ENCODE peak calls at places on chromosomes 11 and 22, in six cellular contexts. S is neuronal stem cell, M is fibroblast of lung, Y is neural progenitor cell, V is IMR-90, T is adipocyte. U is an unnamed sample.

GRCh38 chr11:132453411-132453810 is 1078.9 kb downstream of the OPCML start:
- DNase-seq in S (no peak), M (peak; percentile 77), Y (no peak), V (no peak), T (no peak), U (no peak)

GRCh38 chr22:43116932-43117331 is 6.4 kb downstream of the BIK start:
- DNase-seq in S (no peak), M (no peak), Y (no peak), V (no peak), T (no peak), U (no peak)

GRCh38 chr22:47000888-47001287 is 238.4 kb downstream of the TBC1D22A start:
- DNase-seq in S (no peak), M (peak; percentile 35), Y (no peak), V (no peak), T (no peak), U (no peak)

GRCh38 chr11:129881570-129882170 is 13.7 kb downstream of the NFRKB start:
- DNase-seq in S (no peak), M (peak; percentile 20), Y (peak; percentile 56), V (peak; percentile 21), T (peak; percentile 30), U (peak; percentile 65)

GRCh38 chr11:61141601-61142028 is 19.6 kb downstream of the VPS37C start:
- DNase-seq in S (no peak), M (no peak), Y (no peak), V (no peak), T (no peak), U (no peak)

GRCh38 chr22:39688186-39688768 is 117.7 kb downstream of the CACNA1I start:
- DNase-seq in S (no peak), M (no peak), Y (no peak), V (no peak), T (no peak), U (no peak)

GRCh38 chr11:2724653-2725366 is 25.0 kb upstream of the KCNQ1OT1 start:
- DNase-seq in S (no peak), M (peak; percentile 28), Y (no peak), V (no peak), T (no peak), U (peak; percentile 16)

GRCh38 chr11:22225190-22225589 is 32.3 kb downstream of the ANO5 start:
- DNase-seq in S (no peak), M (no peak), Y (no peak), V (no peak), T (no peak), U (no peak)

GRCh38 chr11:134468796-134469195 is 56.8 kb upstream of the B3GAT1 start:
- DNase-seq in S (no peak), M (no peak), Y (no peak), V (no peak), T (no peak), U (peak; percentile 33)

GRCh38 chr11:68206211-68206610 is 6.9 kb downstream of the KMT5B start:
- DNase-seq in S (peak; percentile 59), M (peak; percentile 46), Y (peak; percentile 74), V (peak; percentile 69), T (peak; percentile 85), U (peak; percentile 28)

GRCh38 chr11:27705873-27706820 is 5.9 kb upstream of the BDNF start:
- DNase-seq in S (no peak), M (peak; percentile 67), Y (peak; percentile 62), V (peak; percentile 64), T (peak; percentile 49), U (no peak)

GRCh38 chr11:75055511-75055910 is 41.2 kb downstream of the OR2AT4 start:
- DNase-seq in S (no peak), M (no peak), Y (no peak), V (peak; percentile 34), T (no peak), U (peak; percentile 74)

GRCh38 chr22:26975381-26975780 is 318.0 kb downstream of the MIAT start:
- DNase-seq in S (no peak), M (peak; percentile 59), Y (no peak), V (no peak), T (no peak), U (no peak)

GRCh38 chr22:32533265-32534068 is 58.9 kb downstream of the FBXO7 start:
- DNase-seq in S (no peak), M (peak; percentile 72), Y (no peak), V (peak; percentile 54), T (peak; percentile 58), U (peak; percentile 64)

GRCh38 chr11:109511598-109511997 is 89.6 kb downstream of the C11orf87 start:
- DNase-seq in S (no peak), M (no peak), Y (no peak), V (no peak), T (no peak), U (no peak)

GRCh38 chr11:75498556-75499255 is 27.0 kb downstream of the GDPD5 start:
- DNase-seq in S (no peak), M (peak; percentile 37), Y (no peak), V (peak; percentile 30), T (peak; percentile 25), U (peak; percentile 84)

GRCh38 chr11:46363455-46363920 is 16.2 kb downstream of the DGKZ start:
- DNase-seq in S (no peak), M (peak; percentile 57), Y (no peak), V (peak; percentile 33), T (peak; percentile 30), U (no peak)

GRCh38 chr11:68840661-68841653 is 759 bp downstream of the CPT1A start:
- DNase-seq in S (no peak), M (peak; percentile 27), Y (peak; percentile 34), V (peak; percentile 31), T (peak; percentile 70), U (peak; percentile 53)

GRCh38 chr11:9052316-9052715 is 39.1 kb downstream of the SCUBE2 start:
- DNase-seq in S (no peak), M (no peak), Y (no peak), V (no peak), T (no peak), U (no peak)

GRCh38 chr11:108069947-108070346 is 51.4 kb upstream of the ACAT1 start:
- DNase-seq in S (no peak), M (peak; percentile 71), Y (no peak), V (peak; percentile 75), T (peak; percentile 81), U (no peak)

GRCh38 chr11:1307163-1307870 is 2.1 kb downstream of the TOLLIP start:
- DNase-seq in S (no peak), M (no peak), Y (no peak), V (no peak), T (no peak), U (no peak)

GRCh38 chr11:11025087-11025486 is 167.2 kb upstream of the ZBED5 start:
- DNase-seq in S (no peak), M (peak; percentile 64), Y (no peak), V (peak; percentile 75), T (no peak), U (no peak)

GRCh38 chr11:57255618-57256017 is 18.6 kb upstream of the APLNR start:
- DNase-seq in S (no peak), M (no peak), Y (no peak), V (peak; percentile 76), T (peak; percentile 69), U (peak; percentile 58)

GRCh38 chr11:65777241-65777640 is 3.5 kb downstream of the AP5B1 start:
- DNase-seq in S (no peak), M (no peak), Y (no peak), V (no peak), T (no peak), U (no peak)

GRCh38 chr11:74100231-74100630 is 70.6 kb downstream of the C2CD3 start:
- DNase-seq in S (no peak), M (no peak), Y (no peak), V (no peak), T (no peak), U (no peak)

GRCh38 chr11:7527029-7527428 is 13.2 kb downstream of the PPFIBP2 start:
- DNase-seq in S (no peak), M (no peak), Y (no peak), V (no peak), T (no peak), U (no peak)

GRCh38 chr22:46596819-46597218 is 23.4 kb upstream of the GRAMD4 start:
- DNase-seq in S (no peak), M (no peak), Y (no peak), V (no peak), T (no peak), U (peak; percentile 96)

GRCh38 chr11:64140101-64140500 is 25.8 kb downstream of the MACROD1 start:
- DNase-seq in S (no peak), M (no peak), Y (no peak), V (no peak), T (no peak), U (no peak)
- H3K9ac ChIP-seq in S (peak overlapping the region; percentile 39), M (no peak overlapping the region), Y (no peak overlapping the region), V (no peak overlapping the region), T (no peak overlapping the region), U (no peak overlapping the region)

GRCh38 chr22:24265734-24266133 is 4.9 kb upstream of the SPECC1L start:
- DNase-seq in S (no peak), M (no peak), Y (no peak), V (peak; percentile 5), T (peak; percentile 18), U (no peak)

GRCh38 chr22:24271406-24271760 is 752 bp downstream of the SPECC1L start:
- DNase-seq in S (no peak), M (peak; percentile 38), Y (no peak), V (peak; percentile 12), T (peak; percentile 68), U (peak; percentile 84)

GRCh38 chr22:24270556-24271405 is at the start of gene SPECC1L:
- DNase-seq in S (peak; percentile 95), M (peak; percentile 84), Y (peak; percentile 97), V (peak; percentile 91), T (peak; percentile 97), U (peak; percentile 95)
- H3K9ac ChIP-seq in S (peak within 1 kb of the TSS; percentile 97), M (peak within 1 kb of the TSS; percentile 97), Y (peak within 1 kb of the TSS; percentile 91), V (peak within 1 kb of the TSS; percentile 96), T (peak within 1 kb of the TSS; percentile 99), U (peak within 1 kb of the TSS; percentile 95)

DNA sequence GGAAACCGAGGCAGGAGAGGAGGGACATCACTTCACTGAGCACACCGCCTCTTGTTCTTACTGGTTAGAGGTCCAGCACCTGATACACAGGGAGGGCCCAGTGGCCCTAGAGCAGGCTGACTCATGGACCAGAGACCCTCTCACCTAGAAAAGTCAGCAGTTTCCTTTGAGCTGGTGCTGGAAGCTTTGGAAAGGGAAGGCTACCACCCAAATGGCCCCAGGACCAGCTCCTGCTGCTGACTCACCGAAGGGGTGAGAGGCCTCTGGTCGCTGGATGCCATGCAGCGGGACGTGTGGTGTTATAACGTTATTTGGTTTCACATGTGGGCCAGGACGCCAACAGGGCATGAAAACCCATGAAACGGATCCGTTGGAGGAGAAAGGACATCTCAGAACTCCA is 3.8 kb downstream of the NADSYN1 start:
- DNase-seq in S (no peak), M (no peak), Y (no peak), V (no peak), T (no peak), U (no peak)
- H3K9ac ChIP-seq in S (no peak overlapping the region), M (no peak overlapping the region), Y (no peak overlapping the region), V (no peak overlapping the region), T (no peak overlapping the region), U (no peak overlapping the region)

DNA sequence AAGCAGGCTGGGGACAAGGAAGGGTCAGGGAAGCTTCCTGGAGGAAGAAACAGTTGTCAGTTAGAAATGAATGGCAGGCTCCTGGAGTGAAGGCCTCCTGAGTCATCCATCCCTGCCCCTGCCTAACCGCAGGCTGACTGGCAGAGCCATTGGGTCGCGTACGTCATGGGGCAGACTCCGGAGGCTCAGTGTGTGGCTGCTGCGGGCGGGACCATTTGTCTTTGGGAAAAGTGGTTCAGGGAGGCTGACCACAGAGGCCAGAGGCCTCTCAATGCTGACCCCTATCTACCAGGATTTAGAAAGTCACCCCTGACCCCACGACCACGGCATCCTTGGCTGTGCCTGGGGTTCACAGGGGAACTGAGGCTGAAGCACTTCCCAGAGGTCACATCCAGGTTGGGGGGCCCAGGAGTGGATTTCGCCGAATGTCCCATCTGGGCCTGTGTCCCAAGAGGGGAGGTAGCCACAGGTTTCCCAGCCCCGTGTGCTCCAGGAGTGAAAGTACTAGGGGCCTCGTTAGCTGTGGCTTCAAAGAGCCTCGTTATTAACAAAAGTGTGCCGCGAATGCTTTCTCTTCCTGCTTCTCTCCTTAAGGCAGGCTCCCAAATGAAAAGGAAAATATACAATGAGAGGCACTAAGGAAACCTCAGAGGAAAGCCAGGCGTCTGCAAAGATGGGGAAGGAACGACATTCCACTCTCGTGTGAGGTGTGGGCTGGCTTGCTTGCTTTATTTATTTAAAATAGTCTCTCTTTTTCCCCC is 58.9 kb downstream of the FLRT1 start:
- DNase-seq in S (peak; percentile 36), M (peak; percentile 84), Y (peak; percentile 64), V (peak; percentile 81), T (no peak), U (peak; percentile 46)
- H3K9ac ChIP-seq in S (peak overlapping the region; percentile 1), M (no peak overlapping the region), Y (no peak overlapping the region), V (peak overlapping the region; percentile 44), T (no peak overlapping the region), U (no peak overlapping the region)